ENCODE peak calls at places on chromosome 5, in four cellular contexts. One of them, this sample, is unnamed.

GRCh38 chr5:125176005-125176390 is 429.6 kb upstream of the ZNF608 start:
- DNase-seq in stomach: no peak
- DNase-seq in esophagus squamous epithelium: no peak
- DNase-seq in thyroid gland: no peak
- DNase-seq in this sample: no peak

GRCh38 chr5:115588640-115589039 is 13.6 kb downstream of the TICAM2 start:
- DNase-seq in thyroid gland: no peak
- DNase-seq in esophagus squamous epithelium: no peak
- DNase-seq in stomach: no peak
- DNase-seq in this sample: no peak

GRCh38 chr5:87121315-87122170 is 146.1 kb upstream of the RASA1 start:
- DNase-seq in thyroid gland: no peak
- DNase-seq in esophagus squamous epithelium: no peak
- DNase-seq in stomach: no peak
- DNase-seq in this sample: no peak

GRCh38 chr5:178323541-178323865 is 90.9 kb upstream of the PHYKPL start:
- DNase-seq in esophagus squamous epithelium: no peak
- DNase-seq in thyroid gland: no peak
- DNase-seq in stomach: no peak
- DNase-seq in this sample: no peak

GRCh38 chr5:67805666-67806348 is 409.7 kb upstream of the PIK3R1 start:
- DNase-seq in esophagus squamous epithelium: no peak
- DNase-seq in thyroid gland: no peak
- DNase-seq in stomach: no peak
- DNase-seq in this sample: no peak

GRCh38 chr5:119470851-119471451 is 18.7 kb downstream of the HSD17B4 start:
- DNase-seq in esophagus squamous epithelium: no peak
- DNase-seq in thyroid gland: no peak
- DNase-seq in stomach: no peak
- DNase-seq in this sample: no peak

GRCh38 chr5:1021136-1021968 is 12.8 kb downstream of the NKD2 start:
- DNase-seq in stomach: no peak
- DNase-seq in thyroid gland: no peak
- DNase-seq in esophagus squamous epithelium: no peak
- DNase-seq in this sample: no peak

GRCh38 chr5:130799015-130799414 is 366.0 kb downstream of the HINT1 start:
- DNase-seq in stomach: no peak
- DNase-seq in esophagus squamous epithelium: no peak
- DNase-seq in thyroid gland: no peak
- DNase-seq in this sample: no peak

GRCh38 chr5:11191673-11192072 is 430.6 kb upstream of the DAP start:
- DNase-seq in esophagus squamous epithelium: no peak
- DNase-seq in thyroid gland: no peak
- DNase-seq in stomach: no peak
- DNase-seq in this sample: no peak

GRCh38 chr5:538801-539468 is 14.7 kb upstream of the SLC9A3 start:
- DNase-seq in stomach: no peak
- DNase-seq in thyroid gland: no peak
- DNase-seq in esophagus squamous epithelium: no peak
- DNase-seq in this sample: no peak

GRCh38 chr5:122229551-122229950 is 82.5 kb upstream of the SNCAIP start:
- DNase-seq in esophagus squamous epithelium: no peak
- DNase-seq in thyroid gland: no peak
- DNase-seq in stomach: no peak
- DNase-seq in this sample: no peak

GRCh38 chr5:79050513-79050912 is 19.0 kb downstream of the DMGDH start:
- DNase-seq in stomach: no peak
- DNase-seq in esophagus squamous epithelium: no peak
- DNase-seq in thyroid gland: no peak
- DNase-seq in this sample: no peak

GRCh38 chr5:105952875-105953274 is 1717.9 kb downstream of the EFNA5 start:
- DNase-seq in stomach: no peak
- DNase-seq in esophagus squamous epithelium: no peak
- DNase-seq in thyroid gland: no peak
- DNase-seq in this sample: no peak

GRCh38 chr5:132773601-132774355 is 3.3 kb downstream of the SEPTIN8 start:
- DNase-seq in thyroid gland: no peak
- DNase-seq in esophagus squamous epithelium: no peak
- DNase-seq in stomach: no peak
- DNase-seq in this sample: no peak

GRCh38 chr5:32165597-32165996 is 8.5 kb downstream of the GOLPH3 start:
- DNase-seq in thyroid gland: no peak
- DNase-seq in stomach: no peak
- DNase-seq in esophagus squamous epithelium: no peak
- DNase-seq in this sample: no peak

GRCh38 chr5:126358525-126358924 is 64.7 kb upstream of the GRAMD2B start:
- DNase-seq in thyroid gland: no peak
- DNase-seq in esophagus squamous epithelium: no peak
- DNase-seq in stomach: no peak
- DNase-seq in this sample: no peak

GRCh38 chr5:124661317-124662141 is 84.9 kb downstream of the ZNF608 start:
- DNase-seq in thyroid gland: peak; percentile 63
- DNase-seq in esophagus squamous epithelium: no peak
- DNase-seq in stomach: peak; percentile 37
- DNase-seq in this sample: no peak

GRCh38 chr5:6703791-6704190 is 9.4 kb upstream of the TENT4A start:
- DNase-seq in thyroid gland: no peak
- DNase-seq in stomach: no peak
- DNase-seq in esophagus squamous epithelium: no peak
- DNase-seq in this sample: no peak

GRCh38 chr5:147098233-147098790 is 136.5 kb upstream of the STK32A start:
- DNase-seq in esophagus squamous epithelium: no peak
- DNase-seq in stomach: no peak
- DNase-seq in thyroid gland: peak; percentile 64
- DNase-seq in this sample: no peak

GRCh38 chr5:137320056-137321045 is 178.8 kb downstream of the SPOCK1 start:
- DNase-seq in thyroid gland: peak; percentile 52
- DNase-seq in esophagus squamous epithelium: no peak
- DNase-seq in stomach: peak; percentile 29
- DNase-seq in this sample: no peak

GRCh38 chr5:21663082-21663481 is 1190.1 kb downstream of the CDH12 start:
- DNase-seq in esophagus squamous epithelium: no peak
- DNase-seq in thyroid gland: no peak
- DNase-seq in stomach: no peak
- DNase-seq in this sample: no peak
- TF ChIP-seq CTCF in esophagus squamous epithelium: no peak
- TF ChIP-seq CTCF in thyroid gland: no peak
- TF ChIP-seq CTCF in stomach: no peak
- TF ChIP-seq CTCF in this sample: no peak

DNA sequence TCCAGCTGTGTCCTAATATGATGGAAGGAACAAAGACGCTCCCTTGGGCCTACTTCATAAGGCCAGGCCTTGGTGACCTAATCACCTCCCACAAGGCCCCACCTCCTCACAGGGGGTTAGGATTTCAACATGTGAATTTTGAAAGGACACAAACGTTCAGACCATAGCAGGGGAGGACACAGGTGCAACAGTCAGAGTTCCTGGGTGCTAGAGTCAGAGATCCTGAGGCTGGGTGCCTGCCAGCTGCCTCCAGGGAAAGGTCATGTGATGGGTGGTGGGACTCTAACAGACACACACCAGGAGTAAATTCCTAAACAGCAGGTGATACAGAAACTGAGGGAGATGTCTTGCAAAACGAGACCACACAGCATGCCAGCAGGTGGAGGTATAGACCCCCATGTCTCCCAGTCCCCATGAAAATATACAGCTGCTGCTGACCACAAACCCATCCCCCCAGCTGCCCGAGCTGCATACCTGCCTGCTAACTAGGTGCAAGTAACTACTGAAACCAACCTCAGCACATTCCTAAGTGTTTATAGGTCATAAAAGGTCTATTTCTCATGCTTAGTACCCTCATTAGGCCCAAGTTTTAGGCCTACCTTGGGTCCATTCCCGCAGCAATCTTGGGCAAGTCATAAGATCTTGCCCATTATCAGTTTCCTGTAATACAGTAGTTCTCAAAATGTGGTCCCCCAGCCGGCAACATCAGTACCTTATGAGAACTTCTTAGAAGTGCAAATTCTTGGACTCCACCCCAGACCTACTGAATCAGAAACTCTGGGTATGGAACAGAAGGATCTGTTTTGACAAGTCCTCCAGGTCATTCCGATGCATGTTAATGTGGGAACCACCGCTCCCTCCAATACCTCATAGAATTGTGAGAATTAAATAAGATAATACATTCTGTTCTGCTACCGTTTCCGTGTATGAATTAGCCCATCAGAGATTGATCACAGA is 245.3 kb downstream of the ENC1 start:
- DNase-seq in stomach: no peak
- DNase-seq in esophagus squamous epithelium: no peak
- DNase-seq in thyroid gland: no peak
- DNase-seq in this sample: no peak
- TF ChIP-seq CTCF in stomach: no peak
- TF ChIP-seq CTCF in esophagus squamous epithelium: no peak
- TF ChIP-seq CTCF in thyroid gland: no peak
- TF ChIP-seq CTCF in this sample: no peak

GRCh38 chr5:95959964-95960801 is 1.5 kb downstream of the ELL2 start:
- DNase-seq in stomach: no peak
- DNase-seq in thyroid gland: no peak
- DNase-seq in esophagus squamous epithelium: no peak
- DNase-seq in this sample: no peak
- TF ChIP-seq CTCF in stomach: no peak
- TF ChIP-seq CTCF in thyroid gland: no peak
- TF ChIP-seq CTCF in esophagus squamous epithelium: no peak
- TF ChIP-seq CTCF in this sample: no peak

GRCh38 chr5:38780316-38780715 is 65.5 kb upstream of the OSMR start:
- DNase-seq in thyroid gland: no peak
- DNase-seq in esophagus squamous epithelium: no peak
- DNase-seq in stomach: no peak
- DNase-seq in this sample: no peak

GRCh38 chr5:38782185-38782584 is 63.6 kb upstream of the OSMR start:
- DNase-seq in esophagus squamous epithelium: no peak
- DNase-seq in thyroid gland: no peak
- DNase-seq in stomach: no peak
- DNase-seq in this sample: no peak

GRCh38 chr5:38777111-38777510 is 68.7 kb upstream of the OSMR start:
- DNase-seq in thyroid gland: no peak
- DNase-seq in stomach: no peak
- DNase-seq in esophagus squamous epithelium: no peak
- DNase-seq in this sample: no peak

GRCh38 chr5:38783011-38783551 is 62.7 kb upstream of the OSMR start:
- DNase-seq in thyroid gland: no peak
- DNase-seq in esophagus squamous epithelium: no peak
- DNase-seq in stomach: no peak
- DNase-seq in this sample: no peak

GRCh38 chr5:38780950-38781349 is 64.9 kb upstream of the OSMR start:
- DNase-seq in esophagus squamous epithelium: no peak
- DNase-seq in thyroid gland: peak; percentile 88
- DNase-seq in stomach: peak; percentile 53
- DNase-seq in this sample: no peak
- TF ChIP-seq CTCF in esophagus squamous epithelium: peak; percentile 11
- TF ChIP-seq CTCF in thyroid gland: no peak
- TF ChIP-seq CTCF in stomach: no peak
- TF ChIP-seq CTCF in this sample: no peak

This sample was measured in type B pancreatic cell.